ENCODE peak calls at places on chromosomes 5 and 9, in six cellular contexts. One of them, this sample, is unnamed.

GRCh38 chr5:135126688-135127603 is 92.9 kb upstream of the PITX1 start:
- DNase-seq in kidney: peak; percentile 91
- DNase-seq in gastrocnemius medialis: no peak
- DNase-seq in MM.1S: no peak
- DNase-seq in OCI-LY7: no peak
- DNase-seq in right cardiac atrium: no peak
- DNase-seq in this sample: no peak

GRCh38 chr5:21739096-21739495 is 1114.0 kb downstream of the CDH12 start:
- DNase-seq in right cardiac atrium: no peak
- DNase-seq in MM.1S: no peak
- DNase-seq in kidney: no peak
- DNase-seq in OCI-LY7: no peak
- DNase-seq in gastrocnemius medialis: no peak
- DNase-seq in this sample: no peak

GRCh38 chr5:103119067-103119764 is 722 bp downstream of the GIN1 start:
- DNase-seq in gastrocnemius medialis: no peak
- DNase-seq in kidney: no peak
- DNase-seq in right cardiac atrium: no peak
- DNase-seq in OCI-LY7: peak; percentile 62
- DNase-seq in MM.1S: peak; percentile 37
- DNase-seq in this sample: no peak

GRCh38 chr5:18563853-18564252 is 929.6 kb downstream of the TAF11L14 start:
- DNase-seq in right cardiac atrium: no peak
- DNase-seq in MM.1S: no peak
- DNase-seq in gastrocnemius medialis: no peak
- DNase-seq in kidney: no peak
- DNase-seq in OCI-LY7: no peak
- DNase-seq in this sample: no peak

GRCh38 chr9:97874617-97875016 is 21.6 kb downstream of the FOXE1 start:
- DNase-seq in OCI-LY7: no peak
- DNase-seq in kidney: no peak
- DNase-seq in gastrocnemius medialis: no peak
- DNase-seq in MM.1S: no peak
- DNase-seq in right cardiac atrium: no peak
- DNase-seq in this sample: no peak

GRCh38 chr9:129672702-129673101 is 7.3 kb downstream of the PRRX2 start:
- DNase-seq in OCI-LY7: no peak
- DNase-seq in kidney: no peak
- DNase-seq in gastrocnemius medialis: no peak
- DNase-seq in right cardiac atrium: no peak
- DNase-seq in MM.1S: no peak
- DNase-seq in this sample: no peak

GRCh38 chr5:134436523-134437339 is 25.1 kb upstream of the CDKN2AIPNL start:
- DNase-seq in gastrocnemius medialis: peak; percentile 96
- DNase-seq in OCI-LY7: peak; percentile 22
- DNase-seq in MM.1S: peak; percentile 89
- DNase-seq in kidney: peak; percentile 93
- DNase-seq in right cardiac atrium: peak; percentile 85
- DNase-seq in this sample: peak; percentile 48

GRCh38 chr5:159965031-159965837 is 43.7 kb upstream of the TTC1 start:
- DNase-seq in OCI-LY7: peak; percentile 42
- DNase-seq in gastrocnemius medialis: no peak
- DNase-seq in kidney: peak; percentile 84
- DNase-seq in right cardiac atrium: peak; percentile 87
- DNase-seq in MM.1S: no peak
- DNase-seq in this sample: no peak

GRCh38 chr9:114894801-114895433 is 35.5 kb downstream of the TNFSF8 start:
- DNase-seq in OCI-LY7: peak; percentile 56
- DNase-seq in right cardiac atrium: no peak
- DNase-seq in MM.1S: no peak
- DNase-seq in kidney: no peak
- DNase-seq in gastrocnemius medialis: no peak
- DNase-seq in this sample: no peak

GRCh38 chr5:40797273-40798011 is 732 bp downstream of the PRKAA1 start:
- DNase-seq in gastrocnemius medialis: peak; percentile 47
- DNase-seq in right cardiac atrium: peak; percentile 92
- DNase-seq in OCI-LY7: peak; percentile 75
- DNase-seq in kidney: peak; percentile 94
- DNase-seq in MM.1S: peak; percentile 76
- DNase-seq in this sample: no peak

GRCh38 chr9:134014946-134015345 is 10.3 kb upstream of the BRD3OS start:
- DNase-seq in kidney: no peak
- DNase-seq in OCI-LY7: no peak
- DNase-seq in right cardiac atrium: no peak
- DNase-seq in gastrocnemius medialis: no peak
- DNase-seq in MM.1S: no peak
- DNase-seq in this sample: no peak

GRCh38 chr5:71658916-71659661 is 60.0 kb upstream of the CARTPT start:
- DNase-seq in MM.1S: no peak
- DNase-seq in OCI-LY7: no peak
- DNase-seq in kidney: no peak
- DNase-seq in gastrocnemius medialis: no peak
- DNase-seq in right cardiac atrium: no peak
- DNase-seq in this sample: no peak

GRCh38 chr9:35490910-35491465 is 1.1 kb downstream of the RUSC2 start:
- DNase-seq in MM.1S: no peak
- DNase-seq in right cardiac atrium: no peak
- DNase-seq in kidney: no peak
- DNase-seq in gastrocnemius medialis: no peak
- DNase-seq in OCI-LY7: no peak
- DNase-seq in this sample: no peak

GRCh38 chr5:31733365-31733764 is 94.4 kb downstream of the PDZD2 start:
- DNase-seq in kidney: no peak
- DNase-seq in gastrocnemius medialis: no peak
- DNase-seq in right cardiac atrium: peak; percentile 52
- DNase-seq in OCI-LY7: no peak
- DNase-seq in MM.1S: no peak
- DNase-seq in this sample: no peak

DNA sequence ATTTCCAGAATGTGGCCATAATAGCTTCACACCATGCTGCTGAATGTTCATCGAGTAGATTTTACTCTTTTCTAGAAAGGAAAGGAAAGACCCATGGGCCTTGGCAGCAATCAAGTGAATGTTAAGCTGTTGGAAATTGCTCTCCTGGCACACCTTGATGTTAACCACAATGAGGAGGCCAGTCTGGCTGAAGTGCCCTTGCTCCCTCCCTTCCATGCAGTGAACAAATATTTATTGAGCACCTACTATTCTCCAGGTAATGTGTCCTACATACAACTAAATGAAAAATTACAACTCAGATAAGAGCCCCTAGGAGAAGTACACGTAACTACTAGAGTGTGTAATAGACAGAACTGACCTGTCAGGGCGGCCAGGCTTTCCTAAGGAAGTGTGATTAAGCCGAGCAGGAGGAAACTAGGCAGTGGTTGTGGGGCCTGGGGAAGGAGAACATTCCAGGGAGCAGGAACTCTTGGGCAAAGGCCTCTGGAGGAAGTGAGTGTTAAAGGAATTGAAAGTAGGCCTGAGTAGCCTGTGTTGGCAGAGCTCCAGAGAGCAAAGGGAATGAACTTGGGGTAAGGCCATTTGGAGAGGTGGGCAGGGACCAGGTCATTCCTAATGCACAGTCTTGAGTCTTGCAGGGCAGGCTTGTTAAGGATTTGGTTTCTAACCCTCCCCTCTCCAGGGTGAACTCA is 9.2 kb upstream of the ZSWIM6 start:
- DNase-seq in gastrocnemius medialis: no peak
- DNase-seq in OCI-LY7: no peak
- DNase-seq in MM.1S: no peak
- DNase-seq in right cardiac atrium: no peak
- DNase-seq in kidney: peak; percentile 71
- DNase-seq in this sample: no peak
- H3K4me1 ChIP-seq in gastrocnemius medialis: no peaks in the 10 kb centered on the region
- H3K4me1 ChIP-seq in OCI-LY7: no peaks in the 10 kb centered on the region
- H3K4me1 ChIP-seq in MM.1S: peaks cover 24% of the 10 kb centered on the region
- H3K4me1 ChIP-seq in right cardiac atrium: peaks cover 2% of the 10 kb centered on the region
- H3K4me1 ChIP-seq in kidney: peaks cover 19% of the 10 kb centered on the region
- H3K4me1 ChIP-seq in this sample: peaks cover 20% of the 10 kb centered on the region

DNA sequence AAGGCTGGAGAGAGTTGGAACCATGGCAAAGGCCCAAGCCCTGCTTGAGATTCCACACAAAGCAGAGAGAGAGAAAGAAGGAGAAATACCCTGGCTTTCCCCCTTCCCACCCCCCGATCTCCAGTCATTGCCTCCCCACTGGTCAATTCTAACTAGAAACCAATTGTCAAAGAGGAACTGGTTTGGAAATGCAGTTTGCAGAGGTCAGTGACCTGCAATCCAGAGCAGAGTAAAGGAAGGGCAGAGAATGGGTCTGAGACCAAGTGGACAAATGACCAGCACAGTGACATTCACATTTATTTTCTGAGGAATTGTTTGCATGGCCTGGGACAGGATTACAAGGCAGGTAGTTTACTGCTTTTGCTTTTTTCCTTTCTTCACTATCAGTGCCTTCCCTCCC is 37.5 kb upstream of the ZFYVE16 start:
- DNase-seq in kidney: no peak
- DNase-seq in right cardiac atrium: no peak
- DNase-seq in OCI-LY7: no peak
- DNase-seq in MM.1S: no peak
- DNase-seq in gastrocnemius medialis: no peak
- DNase-seq in this sample: no peak
- H3K9me3 ChIP-seq in kidney: no peaks in the 10 kb centered on the region
- H3K9me3 ChIP-seq in right cardiac atrium: no peaks in the 10 kb centered on the region
- H3K9me3 ChIP-seq in OCI-LY7: no peaks in the 10 kb centered on the region
- H3K9me3 ChIP-seq in MM.1S: no peaks in the 10 kb centered on the region
- H3K9me3 ChIP-seq in gastrocnemius medialis: no peaks in the 10 kb centered on the region
- H3K9me3 ChIP-seq in this sample: no peaks in the 10 kb centered on the region

GRCh38 chr5:39073759-39074008 is 515 bp downstream of the RICTOR start:
- DNase-seq in MM.1S: no peak
- DNase-seq in OCI-LY7: no peak
- DNase-seq in kidney: peak; percentile 76
- DNase-seq in gastrocnemius medialis: peak; percentile 47
- DNase-seq in right cardiac atrium: no peak
- DNase-seq in this sample: no peak

GRCh38 chr5:39074009-39074886 is at the start of gene RICTOR:
- DNase-seq in OCI-LY7: peak; percentile 92
- DNase-seq in kidney: peak; percentile 96
- DNase-seq in gastrocnemius medialis: peak; percentile 85
- DNase-seq in right cardiac atrium: peak; percentile 97
- DNase-seq in MM.1S: peak; percentile 88
- DNase-seq in this sample: peak; percentile 48

GRCh38 chr5:39079147-39079546 is 4.9 kb upstream of the RICTOR start:
- DNase-seq in gastrocnemius medialis: no peak
- DNase-seq in MM.1S: no peak
- DNase-seq in right cardiac atrium: no peak
- DNase-seq in OCI-LY7: no peak
- DNase-seq in kidney: no peak
- DNase-seq in this sample: no peak

GRCh38 chr5:39076757-39077475 is 2.7 kb upstream of the RICTOR start:
- DNase-seq in kidney: no peak
- DNase-seq in gastrocnemius medialis: no peak
- DNase-seq in OCI-LY7: peak; percentile 49
- DNase-seq in MM.1S: peak; percentile 61
- DNase-seq in right cardiac atrium: no peak
- DNase-seq in this sample: no peak

DNA sequence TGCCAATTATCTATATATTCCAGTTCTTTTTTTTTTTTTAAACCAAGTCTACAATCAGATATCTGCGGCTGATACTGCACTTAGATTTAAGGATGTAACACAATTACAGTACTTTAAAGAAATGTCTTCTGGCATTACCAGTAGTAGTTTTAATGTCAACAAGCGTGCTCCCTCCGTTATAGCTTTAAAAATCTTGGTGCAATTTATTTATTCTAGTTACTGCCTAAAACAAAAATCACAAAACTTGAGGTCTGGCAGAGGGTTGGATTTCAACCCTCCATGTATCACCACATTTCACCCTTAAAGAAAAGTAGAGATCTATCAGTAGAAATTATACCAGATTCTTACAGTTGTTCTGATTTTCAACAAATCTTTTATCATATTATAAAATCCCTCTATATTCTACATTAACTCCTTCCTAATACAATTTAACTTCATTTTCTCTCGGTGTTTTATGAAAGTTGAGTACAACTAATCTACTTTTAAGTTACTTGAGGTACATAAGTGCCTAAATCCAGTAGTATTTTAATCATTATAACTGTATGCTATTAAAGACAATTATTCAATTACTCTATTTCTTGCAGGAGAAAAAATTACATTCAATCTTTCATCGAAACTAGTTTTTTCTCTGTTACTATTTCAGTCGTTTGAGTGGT is 2.0 kb upstream of the RICTOR start:
- DNase-seq in right cardiac atrium: no peak
- DNase-seq in MM.1S: no peak
- DNase-seq in kidney: no peak
- DNase-seq in gastrocnemius medialis: no peak
- DNase-seq in OCI-LY7: no peak
- DNase-seq in this sample: no peak
- H3K4me3 ChIP-seq in right cardiac atrium: peak overlapping the region; percentile 18
- H3K4me3 ChIP-seq in MM.1S: peak overlapping the region; percentile 46
- H3K4me3 ChIP-seq in kidney: no peak overlapping the region
- H3K4me3 ChIP-seq in gastrocnemius medialis: peak overlapping the region; percentile 4
- H3K4me3 ChIP-seq in OCI-LY7: no peak overlapping the region
- H3K4me3 ChIP-seq in this sample: no peak overlapping the region

DNA sequence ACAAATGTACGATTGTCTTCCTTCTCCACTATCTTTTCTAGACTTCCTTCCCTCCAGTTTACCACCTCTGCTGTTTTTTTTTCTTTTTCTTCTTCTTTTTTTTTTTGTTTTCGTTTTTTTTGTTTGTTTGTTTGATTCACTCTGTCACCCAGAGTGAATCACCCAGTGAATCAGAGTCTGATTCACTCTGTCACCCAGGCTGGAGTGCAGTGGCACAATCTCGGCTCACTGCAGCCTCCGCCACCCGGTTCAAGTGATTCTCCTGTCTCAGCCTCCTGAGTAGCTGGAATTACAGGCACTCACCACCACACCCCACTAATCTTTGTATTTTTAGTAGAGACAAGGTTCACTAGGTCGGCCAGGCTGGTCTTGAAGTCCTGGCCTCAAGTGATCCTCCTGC is 375.7 kb downstream of the NTRK2 start:
- DNase-seq in kidney: no peak
- DNase-seq in MM.1S: no peak
- DNase-seq in OCI-LY7: no peak
- DNase-seq in gastrocnemius medialis: no peak
- DNase-seq in right cardiac atrium: no peak
- DNase-seq in this sample: no peak
- H3K4me1 ChIP-seq in kidney: no peaks in the 10 kb centered on the region
- H3K4me1 ChIP-seq in MM.1S: no peaks in the 10 kb centered on the region
- H3K4me1 ChIP-seq in OCI-LY7: no peaks in the 10 kb centered on the region
- H3K4me1 ChIP-seq in gastrocnemius medialis: no peaks in the 10 kb centered on the region
- H3K4me1 ChIP-seq in right cardiac atrium: no peaks in the 10 kb centered on the region
- H3K4me1 ChIP-seq in this sample: no peaks in the 10 kb centered on the region

GRCh38 chr5:141182248-141182647 is at the start of gene PCDHB16:
- DNase-seq in OCI-LY7: no peak
- DNase-seq in MM.1S: no peak
- DNase-seq in kidney: peak; percentile 44
- DNase-seq in gastrocnemius medialis: no peak
- DNase-seq in right cardiac atrium: peak; percentile 66
- DNase-seq in this sample: no peak
- H3K9me3 ChIP-seq in OCI-LY7: no peaks in the 10 kb centered on the region
- H3K9me3 ChIP-seq in MM.1S: no peaks in the 10 kb centered on the region
- H3K9me3 ChIP-seq in kidney: peaks cover 22% of the 10 kb centered on the region
- H3K9me3 ChIP-seq in gastrocnemius medialis: peaks cover 5% of the 10 kb centered on the region
- H3K9me3 ChIP-seq in right cardiac atrium: peaks cover 15% of the 10 kb centered on the region
- H3K9me3 ChIP-seq in this sample: peaks cover 63% of the 10 kb centered on the region

This sample was measured in esophagus squamous epithelium.